ENCODE peak calls at places on chromosome 21, in five cellular contexts. V is HCT116; X is cardiac muscle cell; I is CD8-positive, alpha-beta memory T cell; M is body of pancreas. E is an unnamed sample.

GRCh38 chr21:40660461-40660860 is 186.5 kb downstream of the DSCAM start:
- DNase-seq in V (no peak), X (no peak), I (no peak), M (no peak), E (no peak)

GRCh38 chr21:46603228-46603627 is 1.7 kb downstream of the S100B start:
- DNase-seq in V (no peak), X (no peak), I (no peak), M (no peak), E (no peak)

GRCh38 chr21:23968722-23969647 is 1638.3 kb downstream of the MRPL39 start:
- DNase-seq in V (no peak), X (no peak), I (peak; percentile 79), M (peak; percentile 50), E (peak; percentile 80)

GRCh38 chr21:26067836-26068401 is 102.7 kb downstream of the APP start:
- DNase-seq in V (no peak), X (peak; percentile 43), I (no peak), M (no peak), E (no peak)

GRCh38 chr21:40143822-40144525 is 276.7 kb downstream of the PCP4 start:
- DNase-seq in V (peak; percentile 6), X (peak; percentile 44), I (no peak), M (peak; percentile 70), E (peak; percentile 35)

GRCh38 chr21:29376556-29376955 is 77.8 kb downstream of the BACH1 start:
- DNase-seq in V (peak; percentile 39), X (peak; percentile 34), I (peak; percentile 26), M (peak; percentile 55), E (peak; percentile 63)

GRCh38 chr21:40511976-40512375 is 335.0 kb downstream of the DSCAM start:
- DNase-seq in V (no peak), X (no peak), I (no peak), M (no peak), E (no peak)

GRCh38 chr21:45294509-45295291 is 7.0 kb upstream of the POFUT2 start:
- DNase-seq in V (no peak), X (peak; percentile 99), I (no peak), M (peak; percentile 45), E (peak; percentile 40)

GRCh38 chr21:45618846-45619485 is 24.6 kb upstream of the PCBP3 start:
- DNase-seq in V (no peak), X (no peak), I (no peak), M (no peak), E (peak; percentile 1)

GRCh38 chr21:15848632-15849031 is 118.8 kb downstream of the USP25 start:
- DNase-seq in V (no peak), X (peak; percentile 36), I (no peak), M (no peak), E (no peak)

GRCh38 chr21:44844256-44844655 is 26.4 kb upstream of the SUMO3 start:
- DNase-seq in V (no peak), X (no peak), I (no peak), M (no peak), E (no peak)

GRCh38 chr21:35457097-35457496 is 408.0 kb upstream of the RUNX1 start:
- DNase-seq in V (no peak), X (no peak), I (no peak), M (no peak), E (no peak)

GRCh38 chr21:45335151-45335760 is 47.6 kb upstream of the POFUT2 start:
- DNase-seq in V (no peak), X (no peak), I (no peak), M (no peak), E (no peak)

GRCh38 chr21:46007498-46007868 is 25.9 kb downstream of the COL6A1 start:
- DNase-seq in V (no peak), X (no peak), I (no peak), M (no peak), E (no peak)

GRCh38 chr21:46634966-46635323 is 529 bp upstream of the PRMT2 start:
- DNase-seq in V (peak; percentile 40), X (peak; percentile 92), I (no peak), M (no peak), E (peak; percentile 78)

GRCh38 chr21:26920055-26920454 is 46.8 kb downstream of the ADAMTS5 start:
- DNase-seq in V (no peak), X (no peak), I (no peak), M (peak; percentile 37), E (no peak)

GRCh38 chr21:40556442-40556968 is 290.5 kb downstream of the DSCAM start:
- DNase-seq in V (no peak), X (no peak), I (no peak), M (no peak), E (no peak)

GRCh38 chr21:31182231-31183129 is 144.2 kb upstream of the KRTAP19-8 start:
- DNase-seq in V (no peak), X (no peak), I (peak; percentile 35), M (no peak), E (no peak)

GRCh38 chr21:43775190-43775589 is 918 bp downstream of the CSTB start:
- DNase-seq in V (no peak), X (no peak), I (no peak), M (no peak), E (no peak)

GRCh38 chr21:43775795-43776430 is at the start of gene CSTB:
- DNase-seq in V (peak; percentile 23), X (peak; percentile 68), I (peak; percentile 75), M (peak; percentile 74), E (peak; percentile 94)

GRCh38 chr21:43771698-43772367 is 4.3 kb downstream of the CSTB start:
- DNase-seq in V (no peak), X (no peak), I (no peak), M (no peak), E (no peak)

GRCh38 chr21:43772368-43772870 is 3.7 kb downstream of the CSTB start:
- DNase-seq in V (no peak), X (no peak), I (no peak), M (no peak), E (no peak)

DNA sequence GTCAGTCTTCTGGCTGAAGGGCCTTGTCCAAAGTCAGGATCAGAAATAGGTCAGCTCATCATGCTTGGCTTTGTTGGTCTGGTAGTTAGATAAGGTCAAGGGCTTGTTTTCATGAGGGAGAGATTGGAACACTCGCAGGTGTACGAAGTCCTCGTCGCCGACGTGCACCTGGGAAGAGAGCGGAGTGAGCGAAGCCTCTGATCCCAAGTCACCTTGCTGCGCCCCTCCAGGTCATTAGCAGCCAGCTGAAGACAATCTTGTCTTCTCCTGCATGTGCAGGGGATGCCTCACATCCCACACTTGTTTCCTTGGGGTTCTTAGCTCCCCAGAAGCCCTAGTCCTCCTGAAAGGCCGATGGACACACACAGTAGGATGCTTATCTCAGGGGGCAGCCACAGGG is 1.9 kb downstream of the CSTB start:
- DNase-seq in V (no peak), X (no peak), I (no peak), M (no peak), E (no peak)
- H3K4me3 ChIP-seq in V (no peak overlapping the region), X (no peak overlapping the region), I (no peak overlapping the region), M (no peak overlapping the region), E (no peak overlapping the region)

GRCh38 chr21:36849461-36849860 is 117.0 kb downstream of the HLCS start:
- DNase-seq in V (no peak), X (no peak), I (no peak), M (no peak), E (no peak)

GRCh38 chr21:36850372-36850771 is 116.1 kb downstream of the HLCS start:
- DNase-seq in V (no peak), X (no peak), I (no peak), M (no peak), E (no peak)

GRCh38 chr21:36852864-36853263 is 113.6 kb downstream of the HLCS start:
- DNase-seq in V (no peak), X (no peak), I (no peak), M (no peak), E (no peak)

GRCh38 chr21:36852293-36852692 is 114.2 kb downstream of the HLCS start:
- DNase-seq in V (no peak), X (no peak), I (no peak), M (no peak), E (no peak)

GRCh38 chr21:36851121-36851520 is 115.3 kb downstream of the HLCS start:
- DNase-seq in V (no peak), X (no peak), I (no peak), M (no peak), E (no peak)
- H3K4me1 ChIP-seq in V (peaks cover 28% of the 10 kb centered on the region), X (no peaks in the 10 kb centered on the region), I (no peaks in the 10 kb centered on the region), M (no peaks in the 10 kb centered on the region), E (no peaks in the 10 kb centered on the region)

GRCh38 chr21:36989699-36990507 is 16.6 kb upstream of the RIPPLY3 start:
- DNase-seq in V (peak; percentile 81), X (peak; percentile 96), I (peak; percentile 90), M (peak; percentile 94), E (peak; percentile 95)
- H3K4me3 ChIP-seq in V (peak overlapping the region; percentile 46), X (peak overlapping the region; percentile 49), I (peak overlapping the region; percentile 49), M (peak overlapping the region; percentile 28), E (peak overlapping the region; percentile 57)

GRCh38 chr21:43799301-43799840 is 10.0 kb downstream of the RRP1 start:
- DNase-seq in V (no peak), X (no peak), I (no peak), M (no peak), E (no peak)
- H3K4me1 ChIP-seq in V (no peaks in the 10 kb centered on the region), X (no peaks in the 10 kb centered on the region), I (no peaks in the 10 kb centered on the region), M (no peaks in the 10 kb centered on the region), E (no peaks in the 10 kb centered on the region)

GRCh38 chr21:34298797-34299539 is 64.8 kb upstream of the KCNE2 start:
- DNase-seq in V (no peak), X (no peak), I (no peak), M (no peak), E (no peak)

GRCh38 chr21:34302496-34302895 is 61.3 kb upstream of the KCNE2 start:
- DNase-seq in V (no peak), X (no peak), I (no peak), M (no peak), E (no peak)

GRCh38 chr21:34296878-34297277 is 66.9 kb upstream of the KCNE2 start:
- DNase-seq in V (no peak), X (no peak), I (no peak), M (no peak), E (no peak)
- H3K4me3 ChIP-seq in V (no peak overlapping the region), X (no peak overlapping the region), I (no peak overlapping the region), M (no peak overlapping the region), E (no peak overlapping the region)

DNA sequence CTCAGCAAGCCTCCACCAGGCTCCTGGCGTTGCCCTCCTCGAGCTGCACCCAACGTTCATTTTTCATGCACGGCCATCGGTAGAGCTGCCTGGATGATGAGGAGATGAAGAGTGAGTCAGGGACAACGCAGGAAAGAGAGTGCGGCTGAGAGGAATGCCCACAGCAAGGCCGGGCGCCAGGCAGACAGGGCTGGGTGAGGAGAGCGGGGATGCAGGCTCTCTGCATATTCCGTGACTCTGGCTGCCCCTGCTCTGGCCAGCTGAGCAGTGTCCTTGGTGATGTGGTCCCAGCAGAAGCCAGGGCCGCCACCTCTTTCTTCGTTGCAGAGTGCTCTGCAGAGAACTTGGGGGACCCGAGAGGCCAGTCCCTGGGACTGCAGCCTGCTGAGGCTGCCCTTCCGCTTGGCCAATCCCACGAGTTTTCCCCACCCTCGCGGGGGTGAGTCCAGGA is 10.8 kb downstream of the UMODL1 start:
- DNase-seq in V (no peak), X (no peak), I (no peak), M (no peak), E (no peak)
- H3K4me1 ChIP-seq in V (peaks cover 3% of the 10 kb centered on the region), X (no peaks in the 10 kb centered on the region), I (no peaks in the 10 kb centered on the region), M (peaks cover 11% of the 10 kb centered on the region), E (no peaks in the 10 kb centered on the region)

GRCh38 chr21:33931799-33932390 is 16.3 kb upstream of the ATP5PO start:
- DNase-seq in V (no peak), X (peak; percentile 32), I (no peak), M (no peak), E (no peak)
- H3K4me3 ChIP-seq in V (no peak overlapping the region), X (peak overlapping the region; percentile 32), I (peak overlapping the region; percentile 83), M (no peak overlapping the region), E (no peak overlapping the region)

E was measured in BE2C.